ENCODE peak calls at places on chromosomes 12 and 14, in ten cellular contexts. D, H, E, O, R, B, N, A, I and M are unnamed samples.

GRCh38 chr12:108772247-108772646 is 40.9 kb upstream of the CORO1C start:
- DNase-seq in D (no peak), H (no peak), E (no peak), O (no peak), R (no peak), B (no peak), N (peak), A (no peak), I (no peak), M (no peak)

GRCh38 chr12:92362109-92362508 is 216.5 kb upstream of the BTG1 start:
- DNase-seq in D (no peak), H (no peak), E (no peak), O (no peak), R (no peak), B (no peak), N (no peak), A (no peak), I (no peak), M (no peak)

GRCh38 chr12:112901271-112901670 is 5.5 kb upstream of the OAS1 start:
- DNase-seq in D (no peak), H (no peak), E (no peak), O (no peak), R (no peak), B (no peak), N (no peak), A (no peak), I (no peak), M (no peak)

GRCh38 chr14:70814466-70814865 is 5.2 kb upstream of the MAP3K9 start:
- DNase-seq in D (no peak), H (no peak), E (no peak), O (no peak), R (no peak), B (no peak), N (no peak), A (no peak), I (no peak), M (no peak)

GRCh38 chr12:104175726-104176247 is 37.8 kb upstream of the NFYB start:
- DNase-seq in D (no peak), H (no peak), E (no peak), O (no peak), R (no peak), B (no peak), N (no peak), A (no peak), I (no peak), M (no peak)

GRCh38 chr14:97412933-97413574 is 615.9 kb downstream of the VRK1 start:
- DNase-seq in D (no peak), H (no peak), E (no peak), O (no peak), R (no peak), B (no peak), N (no peak), A (no peak), I (no peak), M (no peak)

GRCh38 chr12:104605685-104606084 is 148.9 kb downstream of the CHST11 start:
- DNase-seq in D (no peak), H (no peak), E (peak), O (no peak), R (peak), B (peak), N (no peak), A (no peak), I (no peak), M (peak)

GRCh38 chr12:79559591-79559990 is 131.2 kb downstream of the PAWR start:
- DNase-seq in D (no peak), H (no peak), E (no peak), O (peak), R (no peak), B (no peak), N (no peak), A (no peak), I (no peak), M (no peak)

GRCh38 chr12:65209655-65210043 is 40.3 kb downstream of the LEMD3 start:
- DNase-seq in D (no peak), H (no peak), E (no peak), O (no peak), R (no peak), B (no peak), N (no peak), A (no peak), I (no peak), M (no peak)

GRCh38 chr14:49363926-49364751 is 222.0 kb downstream of the RPS29 start:
- DNase-seq in D (no peak), H (no peak), E (no peak), O (no peak), R (no peak), B (no peak), N (no peak), A (no peak), I (no peak), M (no peak)

GRCh38 chr14:34180428-34180827 is 229.6 kb upstream of the EGLN3 start:
- DNase-seq in D (no peak), H (no peak), E (no peak), O (no peak), R (no peak), B (no peak), N (no peak), A (no peak), I (no peak), M (no peak)

GRCh38 chr14:22887990-22888378 is 5.0 kb downstream of the REM2 start:
- DNase-seq in D (no peak), H (no peak), E (no peak), O (no peak), R (no peak), B (no peak), N (peak), A (peak), I (no peak), M (no peak)

GRCh38 chr12:97404549-97404948 is 58.1 kb upstream of the RMST start:
- DNase-seq in D (no peak), H (no peak), E (no peak), O (peak), R (peak), B (no peak), N (no peak), A (no peak), I (peak), M (no peak)

GRCh38 chr14:69149461-69150244 is 3.3 kb downstream of the DCAF5 start:
- DNase-seq in D (no peak), H (no peak), E (no peak), O (no peak), R (no peak), B (no peak), N (no peak), A (no peak), I (no peak), M (no peak)

GRCh38 chr12:31215521-31216232 is 110.3 kb downstream of the SINHCAF start:
- DNase-seq in D (no peak), H (no peak), E (no peak), O (no peak), R (peak), B (no peak), N (no peak), A (no peak), I (no peak), M (no peak)

GRCh38 chr12:67921286-67921685 is 68.0 kb upstream of the IFNG-AS1 start:
- DNase-seq in D (no peak), H (no peak), E (no peak), O (no peak), R (no peak), B (no peak), N (no peak), A (no peak), I (no peak), M (no peak)

GRCh38 chr12:32561931-32562341 is 117.2 kb upstream of the DNM1L start:
- DNase-seq in D (peak), H (no peak), E (no peak), O (no peak), R (no peak), B (no peak), N (no peak), A (no peak), I (no peak), M (no peak)

GRCh38 chr12:62370189-62370588 is 96.4 kb upstream of the MON2 start:
- DNase-seq in D (no peak), H (no peak), E (no peak), O (no peak), R (no peak), B (no peak), N (no peak), A (no peak), I (no peak), M (no peak)

GRCh38 chr12:115916910-115917668 is 360.4 kb downstream of the MED13L start:
- DNase-seq in D (peak), H (no peak), E (peak), O (no peak), R (peak), B (peak), N (peak), A (peak), I (peak), M (peak)

GRCh38 chr12:59736359-59736758 is 140.5 kb downstream of the SLC16A7 start:
- DNase-seq in D (no peak), H (no peak), E (no peak), O (no peak), R (peak), B (no peak), N (no peak), A (no peak), I (no peak), M (no peak)

GRCh38 chr14:103428732-103429556 is 43.7 kb downstream of the MARK3 start:
- DNase-seq in D (no peak), H (no peak), E (no peak), O (no peak), R (no peak), B (no peak), N (no peak), A (no peak), I (no peak), M (no peak)

GRCh38 chr12:46944104-46944503 is 118.3 kb upstream of the SLC38A4 start:
- DNase-seq in D (no peak), H (no peak), E (no peak), O (peak), R (peak), B (no peak), N (no peak), A (no peak), I (no peak), M (no peak)

GRCh38 chr12:46945591-46945990 is 119.8 kb upstream of the SLC38A4 start:
- DNase-seq in D (no peak), H (no peak), E (no peak), O (no peak), R (no peak), B (no peak), N (no peak), A (no peak), I (no peak), M (no peak)

GRCh38 chr12:46942579-46942978 is 116.8 kb upstream of the SLC38A4 start:
- DNase-seq in D (no peak), H (no peak), E (no peak), O (peak), R (no peak), B (no peak), N (no peak), A (no peak), I (no peak), M (no peak)

GRCh38 chr12:46946137-46946536 is 120.3 kb upstream of the SLC38A4 start:
- DNase-seq in D (no peak), H (no peak), E (no peak), O (peak), R (no peak), B (no peak), N (no peak), A (no peak), I (no peak), M (no peak)

DNA sequence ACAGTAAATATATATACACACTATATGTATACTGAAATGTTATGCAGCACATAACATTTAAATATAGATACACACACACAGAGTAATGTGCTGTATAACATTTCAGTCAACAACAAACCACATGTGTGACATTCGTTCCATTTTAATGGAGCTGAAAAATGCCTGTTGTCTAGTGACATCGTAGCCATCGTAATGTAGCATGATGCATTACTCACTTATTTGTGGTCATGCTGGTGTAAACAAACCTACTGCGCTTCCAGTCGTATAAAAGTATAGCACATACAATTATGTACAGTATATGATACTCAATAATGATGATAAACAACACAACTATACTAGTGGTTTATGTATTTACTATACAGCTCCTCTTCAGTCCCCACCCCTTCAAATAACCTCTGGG is 119.0 kb upstream of the SLC38A4 start:
- DNase-seq in D (no peak), H (no peak), E (no peak), O (no peak), R (no peak), B (no peak), N (no peak), A (no peak), I (no peak), M (no peak)
- TF ChIP-seq POLR2A in D (no peak), H (no peak), E (no peak), O (no peak), R (no peak), B (no peak), N (no peak), A (no peak), I (no peak), M (no peak)

GRCh38 chr14:75977544-75977943 is 4.3 kb downstream of the TGFB3 start:
- DNase-seq in D (no peak), H (no peak), E (no peak), O (no peak), R (no peak), B (no peak), N (no peak), A (no peak), I (no peak), M (no peak)

GRCh38 chr14:75979641-75980422 is 2.0 kb downstream of the TGFB3 start:
- DNase-seq in D (peak), H (no peak), E (peak), O (no peak), R (no peak), B (no peak), N (no peak), A (no peak), I (no peak), M (peak)

GRCh38 chr14:75980856-75981255 is 939 bp downstream of the TGFB3 start:
- DNase-seq in D (peak), H (no peak), E (peak), O (no peak), R (peak), B (no peak), N (no peak), A (no peak), I (peak), M (no peak)

GRCh38 chr14:75978249-75978731 is 3.5 kb downstream of the TGFB3 start:
- DNase-seq in D (no peak), H (no peak), E (peak), O (no peak), R (no peak), B (no peak), N (peak), A (peak), I (no peak), M (no peak)

DNA sequence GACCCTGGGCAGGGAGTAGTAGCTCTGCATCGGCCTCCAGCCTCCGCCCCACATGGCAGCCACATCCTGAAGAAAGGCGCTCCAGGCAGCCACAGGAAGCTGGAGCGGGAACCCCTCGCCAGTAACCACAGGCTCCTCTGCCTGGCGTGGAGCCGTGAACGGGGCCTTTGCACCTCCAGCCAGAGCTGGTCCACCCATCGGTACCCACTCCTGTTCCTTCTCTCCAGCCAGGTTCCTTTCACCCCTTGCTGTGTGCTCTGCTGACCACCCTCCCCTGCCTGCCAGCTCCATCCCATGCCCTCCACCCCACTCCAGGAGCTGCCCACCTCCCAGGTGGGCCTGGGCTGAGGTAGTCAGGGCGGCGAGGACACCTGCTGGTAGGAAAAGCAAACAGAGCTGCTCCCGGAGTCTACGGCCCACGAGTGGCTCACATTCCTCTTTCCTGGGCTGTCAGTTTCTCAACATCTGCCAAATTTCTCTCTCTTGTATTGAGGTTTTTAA is 2.7 kb downstream of the TGFB3 start:
- DNase-seq in D (peak), H (no peak), E (peak), O (peak), R (peak), B (no peak), N (no peak), A (peak), I (no peak), M (peak)
- TF ChIP-seq POLR2A in D (no peak), H (no peak), E (peak), O (no peak), R (no peak), B (no peak), N (no peak), A (no peak), I (no peak), M (no peak)

DNA sequence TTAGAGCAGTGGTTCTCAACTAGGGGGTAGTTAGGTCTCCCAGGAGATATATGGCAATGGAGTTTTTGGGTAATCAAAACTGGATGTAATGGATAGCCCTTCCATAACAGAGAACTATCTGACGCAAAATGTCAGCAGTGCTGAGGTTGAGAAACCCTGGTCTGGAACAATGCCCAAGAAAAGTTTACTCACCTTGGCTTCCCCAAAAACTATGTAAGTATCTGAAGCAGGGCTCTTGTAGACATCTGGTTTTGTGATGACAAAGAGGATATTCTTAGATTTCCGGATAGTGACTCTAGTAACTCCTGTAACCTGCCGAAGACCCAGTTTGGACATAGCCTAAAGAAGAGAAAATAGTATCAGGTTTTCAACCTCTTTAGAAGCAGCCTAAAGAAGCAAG is 11.8 kb downstream of the NACA start:
- DNase-seq in D (no peak), H (no peak), E (no peak), O (no peak), R (no peak), B (no peak), N (no peak), A (no peak), I (no peak), M (no peak)
- TF ChIP-seq POLR2A in D (no peak), H (no peak), E (no peak), O (no peak), R (no peak), B (no peak), N (no peak), A (no peak), I (no peak), M (no peak)

DNA sequence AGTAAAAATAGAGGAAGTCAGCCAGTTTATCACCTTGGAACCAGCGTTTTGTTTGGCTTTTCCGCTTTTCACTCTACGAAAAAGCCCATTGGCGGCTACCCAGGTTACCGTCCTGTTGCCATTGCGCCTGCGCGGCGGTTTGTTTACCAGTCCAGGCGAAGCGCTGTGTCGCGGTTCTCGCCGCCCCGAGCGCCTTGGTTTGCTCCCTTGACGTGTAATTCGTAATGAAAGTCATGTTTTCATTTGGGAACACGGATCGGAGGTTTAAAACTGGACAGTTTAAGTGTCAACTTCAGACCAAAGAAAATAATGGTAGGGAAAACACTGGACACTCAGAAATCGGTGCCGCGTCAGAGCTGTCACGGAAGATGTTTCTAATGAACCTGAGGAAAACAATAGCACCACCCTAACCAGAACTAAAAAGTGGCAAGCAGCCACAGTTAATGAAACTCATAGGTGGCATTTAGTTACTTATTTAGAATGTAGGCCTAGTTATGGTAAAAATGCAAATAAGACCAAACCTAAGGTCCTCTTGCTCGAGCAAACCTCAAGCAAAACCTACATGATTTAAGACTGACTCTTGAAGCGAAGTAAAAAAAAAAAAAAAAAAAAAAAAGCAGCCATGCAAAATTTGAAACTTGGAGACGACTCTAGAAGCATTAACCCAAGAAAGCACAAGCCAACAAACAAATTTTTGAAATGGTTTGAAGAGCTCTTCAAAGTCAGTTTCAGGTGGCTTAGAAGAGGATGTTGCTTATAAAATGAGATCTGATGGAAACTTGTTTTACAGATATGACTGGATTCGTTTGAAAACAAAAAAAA is 790 bp upstream of the GPR19 start:
- DNase-seq in D (peak), H (no peak), E (peak), O (peak), R (peak), B (peak), N (peak), A (peak), I (peak), M (peak)
- TF ChIP-seq POLR2A in D (peak), H (peak), E (peak), O (peak), R (peak), B (peak), N (peak), A (peak), I (peak), M (no peak)

GRCh38 chr12:55925870-55926737 is 1.6 kb downstream of the PYM1 start:
- DNase-seq in D (no peak), H (no peak), E (no peak), O (no peak), R (no peak), B (no peak), N (no peak), A (no peak), I (no peak), M (peak)

GRCh38 chr12:55927588-55928502 is at the start of gene PYM1:
- DNase-seq in D (peak), H (no peak), E (peak), O (peak), R (peak), B (peak), N (peak), A (peak), I (peak), M (peak)

GRCh38 chr12:55925371-55925770 is 2.3 kb downstream of the PYM1 start:
- DNase-seq in D (no peak), H (no peak), E (no peak), O (no peak), R (no peak), B (no peak), N (no peak), A (no peak), I (no peak), M (no peak)

GRCh38 chr12:55929306-55929791 is 1.6 kb upstream of the DGKA start:
- DNase-seq in D (no peak), H (no peak), E (no peak), O (no peak), R (peak), B (no peak), N (peak), A (peak), I (no peak), M (peak)

GRCh38 chr12:55926738-55927587 is 731 bp downstream of the PYM1 start:
- DNase-seq in D (peak), H (no peak), E (peak), O (peak), R (peak), B (peak), N (peak), A (peak), I (peak), M (peak)
- TF ChIP-seq POLR2A in D (peak), H (peak), E (peak), O (peak), R (peak), B (peak), N (no peak), A (peak), I (peak), M (no peak)

GRCh38 chr12:124940393-124941169 is 26.1 kb upstream of the UBC start:
- DNase-seq in D (peak), H (no peak), E (peak), O (peak), R (peak), B (peak), N (peak), A (peak), I (peak), M (peak)
- TF ChIP-seq POLR2A in D (no peak), H (no peak), E (peak), O (no peak), R (no peak), B (no peak), N (no peak), A (no peak), I (peak), M (no peak)